ENCODE peak calls at places on chromosomes 11 and 22, in seven cellular contexts. I, X, Z, T, D, H and O are unnamed samples.

GRCh38 chr11:130528862-130529261 is 80.4 kb downstream of the ADAMTS15 start:
- DNase-seq in I (no peak), X (no peak), Z (no peak), T (no peak), D (no peak), H (no peak), O (no peak)

GRCh38 chr22:41963453-41964105 is 5.7 kb upstream of the SEPTIN3 start:
- DNase-seq in I (no peak), X (no peak), Z (no peak), T (no peak), D (no peak), H (no peak), O (no peak)

GRCh38 chr11:67167086-67167485 is 48.0 kb downstream of the KDM2A start:
- DNase-seq in I (no peak), X (no peak), Z (no peak), T (no peak), D (no peak), H (no peak), O (no peak)

GRCh38 chr11:19903620-19904069 is 191.0 kb downstream of the NAV2 start:
- DNase-seq in I (peak), X (peak), Z (peak), T (peak), D (peak), H (peak), O (peak)

GRCh38 chr11:33734441-33735165 is 1.6 kb downstream of the CD59 start:
- DNase-seq in I (peak), X (no peak), Z (peak), T (no peak), D (no peak), H (no peak), O (no peak)

GRCh38 chr11:90178751-90179150 is 44.1 kb downstream of the CHORDC1 start:
- DNase-seq in I (no peak), X (no peak), Z (no peak), T (no peak), D (no peak), H (no peak), O (peak)

GRCh38 chr11:119692547-119692834 is 36.5 kb downstream of the NECTIN1 start:
- DNase-seq in I (no peak), X (no peak), Z (no peak), T (no peak), D (no peak), H (no peak), O (no peak)

GRCh38 chr22:45671051-45671782 is 417 bp upstream of the ATXN10 start:
- DNase-seq in I (peak), X (no peak), Z (peak), T (no peak), D (no peak), H (no peak), O (no peak)

GRCh38 chr22:46107089-46107664 is 43.1 kb upstream of the PPARA start:
- DNase-seq in I (no peak), X (no peak), Z (peak), T (no peak), D (no peak), H (no peak), O (no peak)

GRCh38 chr11:67416416-67417335 is 1.2 kb downstream of the CARNS1 start:
- DNase-seq in I (no peak), X (no peak), Z (no peak), T (no peak), D (no peak), H (no peak), O (no peak)

GRCh38 chr22:19857382-19857781 is 2.7 kb upstream of the GNB1L start:
- DNase-seq in I (no peak), X (no peak), Z (no peak), T (no peak), D (no peak), H (no peak), O (no peak)

GRCh38 chr22:47030881-47031627 is 268.6 kb downstream of the TBC1D22A start:
- DNase-seq in I (peak), X (no peak), Z (no peak), T (no peak), D (peak), H (no peak), O (no peak)

GRCh38 chr11:113591122-113591521 is 115.0 kb downstream of the TMPRSS5 start:
- DNase-seq in I (no peak), X (no peak), Z (no peak), T (no peak), D (no peak), H (no peak), O (no peak)

GRCh38 chr22:39454385-39454871 is 2.4 kb upstream of the MGAT3 start:
- DNase-seq in I (peak), X (no peak), Z (no peak), T (no peak), D (peak), H (no peak), O (no peak)
- H3K27ac ChIP-seq in I (no peak), X (no peak), Z (no peak), T (no peak), D (no peak), H (no peak), O (no peak)

DNA sequence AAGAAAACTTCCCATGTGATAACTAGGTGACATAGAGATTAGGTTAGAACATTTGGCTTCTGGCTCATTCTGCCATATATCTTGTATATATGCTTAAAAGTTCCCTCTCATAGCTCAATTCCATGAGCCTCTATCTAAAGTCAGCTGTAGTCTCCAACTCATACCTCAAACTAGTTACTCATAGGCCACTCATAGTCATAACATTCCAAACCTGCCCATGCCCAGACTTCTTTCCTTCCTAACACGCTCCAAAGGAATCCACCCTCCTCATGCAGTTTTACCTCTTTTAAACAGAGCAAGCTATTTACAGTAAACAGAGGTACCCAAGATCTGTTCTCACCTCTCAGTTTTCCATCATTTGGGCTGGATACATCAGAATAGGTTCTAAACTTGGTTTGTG is 39.4 kb downstream of the GLYATL2 start:
- DNase-seq in I (no peak), X (no peak), Z (no peak), T (no peak), D (no peak), H (no peak), O (peak)
- H3K27ac ChIP-seq in I (no peak), X (no peak), Z (no peak), T (no peak), D (no peak), H (peak), O (no peak)

GRCh38 chr22:23402275-23403151 is 177.6 kb downstream of the IGLL1 start:
- DNase-seq in I (peak), X (peak), Z (peak), T (peak), D (no peak), H (no peak), O (peak)
- H3K27ac ChIP-seq in I (no peak), X (peak), Z (no peak), T (no peak), D (peak), H (no peak), O (no peak)

GRCh38 chr11:44221486-44221885 is 88.5 kb downstream of the ALX4 start:
- DNase-seq in I (no peak), X (no peak), Z (no peak), T (no peak), D (no peak), H (no peak), O (no peak)

GRCh38 chr11:44224867-44225501 is 85.0 kb downstream of the ALX4 start:
- DNase-seq in I (no peak), X (no peak), Z (no peak), T (no peak), D (no peak), H (no peak), O (no peak)

GRCh38 chr11:44221992-44222391 is 87.9 kb downstream of the ALX4 start:
- DNase-seq in I (no peak), X (no peak), Z (no peak), T (no peak), D (no peak), H (no peak), O (no peak)

GRCh38 chr11:44219830-44220778 is 89.8 kb downstream of the ALX4 start:
- DNase-seq in I (no peak), X (no peak), Z (no peak), T (no peak), D (no peak), H (no peak), O (peak)

DNA sequence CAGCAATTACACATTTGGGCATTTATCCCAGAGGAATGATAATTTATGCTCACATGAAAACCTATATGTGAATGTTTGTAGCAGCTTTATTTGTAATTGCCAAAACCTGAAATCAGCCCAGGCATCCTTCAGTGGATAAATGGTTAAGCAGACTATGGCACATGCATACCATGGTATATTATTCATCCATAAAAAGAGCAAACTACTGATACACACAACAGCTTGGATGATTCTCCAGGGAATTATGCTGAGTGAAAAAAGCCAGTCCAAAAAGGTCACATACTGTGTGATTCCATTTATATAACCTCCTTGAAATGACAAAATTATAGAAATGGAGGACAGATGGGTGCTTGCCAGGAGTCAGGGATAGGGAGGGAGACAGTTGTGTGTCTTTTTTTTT is 86.7 kb downstream of the ALX4 start:
- DNase-seq in I (no peak), X (no peak), Z (no peak), T (no peak), D (no peak), H (no peak), O (no peak)
- H3K27ac ChIP-seq in I (no peak), X (no peak), Z (no peak), T (no peak), D (no peak), H (no peak), O (no peak)

DNA sequence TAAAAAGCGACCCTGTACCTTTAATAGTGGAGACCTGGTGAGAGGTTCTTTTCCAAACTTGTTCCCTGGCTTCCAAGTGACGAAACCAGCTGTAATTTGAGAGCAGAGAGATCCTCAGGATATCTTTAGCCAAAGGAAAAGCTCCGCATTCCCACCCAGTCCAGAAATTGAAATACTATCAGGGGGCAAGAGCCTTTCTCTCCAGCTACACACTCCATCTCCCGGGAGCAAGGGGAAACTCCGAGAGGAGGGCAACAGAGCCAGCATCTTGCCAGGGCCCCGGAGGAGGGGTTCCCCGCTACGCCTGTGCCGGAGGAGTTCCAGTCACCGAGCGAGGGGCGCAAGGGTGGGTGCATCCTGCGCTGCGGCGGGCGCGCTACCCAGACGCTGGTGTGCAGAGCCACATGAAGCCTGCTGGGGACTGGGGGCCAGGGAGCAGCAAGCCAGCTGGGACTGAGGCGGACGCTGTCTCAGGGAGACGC is at the start of gene FIBIN:
- DNase-seq in I (no peak), X (no peak), Z (peak), T (no peak), D (peak), H (no peak), O (peak)
- H3K27ac ChIP-seq in I (peak), X (no peak), Z (no peak), T (no peak), D (no peak), H (no peak), O (peak)